ENCODE peak calls at places on chromosome 4, in five cellular contexts. One of them, this sample, is unnamed. For H3K4me1, the result is how much of the 10 kb centered on the place peaks cover.

GRCh38 chr4:140071806-140072205 is 82.2 kb downstream of the MAML3 start:
- DNase-seq in fibroblast of lung: peak
- DNase-seq in neural progenitor cell: no peak
- DNase-seq in IMR-90: peak
- DNase-seq in right lobe of liver: no peak
- DNase-seq in this sample: no peak

GRCh38 chr4:96149911-96150310 is 310.0 kb downstream of the PDHA2 start:
- DNase-seq in fibroblast of lung: no peak
- DNase-seq in neural progenitor cell: no peak
- DNase-seq in IMR-90: no peak
- DNase-seq in right lobe of liver: no peak
- DNase-seq in this sample: no peak

GRCh38 chr4:185504098-185505047 is 30.9 kb downstream of the PDLIM3 start:
- DNase-seq in fibroblast of lung: no peak
- DNase-seq in neural progenitor cell: no peak
- DNase-seq in IMR-90: peak
- DNase-seq in right lobe of liver: peak
- DNase-seq in this sample: peak

GRCh38 chr4:87974856-87975462 is 555 bp upstream of the SPP1 start:
- DNase-seq in fibroblast of lung: peak
- DNase-seq in neural progenitor cell: no peak
- DNase-seq in IMR-90: peak
- DNase-seq in right lobe of liver: peak
- DNase-seq in this sample: no peak

GRCh38 chr4:6191448-6192130 is 8.8 kb downstream of the JAKMIP1 start:
- DNase-seq in fibroblast of lung: no peak
- DNase-seq in neural progenitor cell: peak
- DNase-seq in IMR-90: no peak
- DNase-seq in right lobe of liver: no peak
- DNase-seq in this sample: no peak

GRCh38 chr4:97720869-97721432 is 422.3 kb downstream of the STPG2 start:
- DNase-seq in fibroblast of lung: peak
- DNase-seq in neural progenitor cell: peak
- DNase-seq in IMR-90: no peak
- DNase-seq in right lobe of liver: no peak
- DNase-seq in this sample: no peak

GRCh38 chr4:113328514-113328913 is 279.1 kb downstream of the ANK2 start:
- DNase-seq in fibroblast of lung: no peak
- DNase-seq in neural progenitor cell: peak
- DNase-seq in IMR-90: no peak
- DNase-seq in right lobe of liver: no peak
- DNase-seq in this sample: no peak

GRCh38 chr4:102687982-102688433 is 72.8 kb downstream of the MANBA start:
- DNase-seq in fibroblast of lung: no peak
- DNase-seq in neural progenitor cell: no peak
- DNase-seq in IMR-90: peak
- DNase-seq in right lobe of liver: no peak
- DNase-seq in this sample: no peak

GRCh38 chr4:45147866-45148265 is 421.5 kb upstream of the GNPDA2 start:
- DNase-seq in fibroblast of lung: peak
- DNase-seq in neural progenitor cell: no peak
- DNase-seq in IMR-90: no peak
- DNase-seq in right lobe of liver: no peak
- DNase-seq in this sample: no peak

GRCh38 chr4:26619784-26620183 is 35.9 kb downstream of the TBC1D19 start:
- DNase-seq in fibroblast of lung: peak
- DNase-seq in neural progenitor cell: no peak
- DNase-seq in IMR-90: peak
- DNase-seq in right lobe of liver: no peak
- DNase-seq in this sample: no peak

GRCh38 chr4:67687639-67688038 is 13.3 kb downstream of the UBA6 start:
- DNase-seq in fibroblast of lung: peak
- DNase-seq in neural progenitor cell: no peak
- DNase-seq in IMR-90: peak
- DNase-seq in right lobe of liver: no peak
- DNase-seq in this sample: no peak

GRCh38 chr4:128191115-128191897 is 96.3 kb downstream of the PGRMC2 start:
- DNase-seq in fibroblast of lung: peak
- DNase-seq in neural progenitor cell: peak
- DNase-seq in IMR-90: peak
- DNase-seq in right lobe of liver: peak
- DNase-seq in this sample: no peak

GRCh38 chr4:31088600-31089230 is 368.5 kb downstream of the PCDH7 start:
- DNase-seq in fibroblast of lung: peak
- DNase-seq in neural progenitor cell: no peak
- DNase-seq in IMR-90: peak
- DNase-seq in right lobe of liver: no peak
- DNase-seq in this sample: no peak

GRCh38 chr4:129189630-129190029 is 93.7 kb downstream of the C4orf33 start:
- DNase-seq in fibroblast of lung: no peak
- DNase-seq in neural progenitor cell: no peak
- DNase-seq in IMR-90: no peak
- DNase-seq in right lobe of liver: no peak
- DNase-seq in this sample: no peak

GRCh38 chr4:155846929-155847328 is 19.1 kb downstream of the ASIC5 start:
- DNase-seq in fibroblast of lung: no peak
- DNase-seq in neural progenitor cell: no peak
- DNase-seq in IMR-90: no peak
- DNase-seq in right lobe of liver: no peak
- DNase-seq in this sample: no peak

GRCh38 chr4:38889143-38889542 is 21.5 kb downstream of the FAM114A1 start:
- DNase-seq in fibroblast of lung: peak
- DNase-seq in neural progenitor cell: no peak
- DNase-seq in IMR-90: peak
- DNase-seq in right lobe of liver: no peak
- DNase-seq in this sample: no peak

GRCh38 chr4:118281611-118282442 is 71.0 kb downstream of the PRSS12 start:
- DNase-seq in fibroblast of lung: peak
- DNase-seq in neural progenitor cell: peak
- DNase-seq in IMR-90: peak
- DNase-seq in right lobe of liver: no peak
- DNase-seq in this sample: no peak

GRCh38 chr4:140755811-140756291 is 334 bp downstream of the TBC1D9 start:
- DNase-seq in fibroblast of lung: peak
- DNase-seq in neural progenitor cell: peak
- DNase-seq in IMR-90: peak
- DNase-seq in right lobe of liver: peak
- DNase-seq in this sample: peak

GRCh38 chr4:139728840-139729239 is 63.2 kb downstream of the MGST2 start:
- DNase-seq in fibroblast of lung: no peak
- DNase-seq in neural progenitor cell: no peak
- DNase-seq in IMR-90: no peak
- DNase-seq in right lobe of liver: no peak
- DNase-seq in this sample: peak

GRCh38 chr4:123832173-123833026 is 435.8 kb downstream of the SPRY1 start:
- DNase-seq in fibroblast of lung: peak
- DNase-seq in neural progenitor cell: no peak
- DNase-seq in IMR-90: peak
- DNase-seq in right lobe of liver: no peak
- DNase-seq in this sample: no peak

GRCh38 chr4:163256680-163257343 is 75.6 kb downstream of the NPY1R start:
- DNase-seq in fibroblast of lung: no peak
- DNase-seq in neural progenitor cell: no peak
- DNase-seq in IMR-90: no peak
- DNase-seq in right lobe of liver: no peak
- DNase-seq in this sample: peak

GRCh38 chr4:152509595-152510209 is 26.2 kb downstream of the FBXW7 start:
- DNase-seq in fibroblast of lung: no peak
- DNase-seq in neural progenitor cell: no peak
- DNase-seq in IMR-90: no peak
- DNase-seq in right lobe of liver: no peak
- DNase-seq in this sample: no peak

GRCh38 chr4:41454393-41454792 is 83.6 kb upstream of the LIMCH1 start:
- DNase-seq in fibroblast of lung: no peak
- DNase-seq in neural progenitor cell: peak
- DNase-seq in IMR-90: no peak
- DNase-seq in right lobe of liver: no peak
- DNase-seq in this sample: no peak

GRCh38 chr4:15934259-15934658 is 4.3 kb downstream of the FGFBP1 start:
- DNase-seq in fibroblast of lung: no peak
- DNase-seq in neural progenitor cell: no peak
- DNase-seq in IMR-90: no peak
- DNase-seq in right lobe of liver: no peak
- DNase-seq in this sample: no peak

GRCh38 chr4:15327311-15328298 is 100.2 kb upstream of the C1QTNF7 start:
- DNase-seq in fibroblast of lung: peak
- DNase-seq in neural progenitor cell: no peak
- DNase-seq in IMR-90: peak
- DNase-seq in right lobe of liver: no peak
- DNase-seq in this sample: no peak

GRCh38 chr4:85617202-85617601 is 142.3 kb downstream of the ARHGAP24 start:
- DNase-seq in fibroblast of lung: no peak
- DNase-seq in neural progenitor cell: no peak
- DNase-seq in IMR-90: no peak
- DNase-seq in right lobe of liver: no peak
- DNase-seq in this sample: no peak

GRCh38 chr4:7649741-7650531 is 215.2 kb upstream of the PSAPL1 start:
- DNase-seq in fibroblast of lung: peak
- DNase-seq in neural progenitor cell: no peak
- DNase-seq in IMR-90: peak
- DNase-seq in right lobe of liver: peak
- DNase-seq in this sample: peak

DNA sequence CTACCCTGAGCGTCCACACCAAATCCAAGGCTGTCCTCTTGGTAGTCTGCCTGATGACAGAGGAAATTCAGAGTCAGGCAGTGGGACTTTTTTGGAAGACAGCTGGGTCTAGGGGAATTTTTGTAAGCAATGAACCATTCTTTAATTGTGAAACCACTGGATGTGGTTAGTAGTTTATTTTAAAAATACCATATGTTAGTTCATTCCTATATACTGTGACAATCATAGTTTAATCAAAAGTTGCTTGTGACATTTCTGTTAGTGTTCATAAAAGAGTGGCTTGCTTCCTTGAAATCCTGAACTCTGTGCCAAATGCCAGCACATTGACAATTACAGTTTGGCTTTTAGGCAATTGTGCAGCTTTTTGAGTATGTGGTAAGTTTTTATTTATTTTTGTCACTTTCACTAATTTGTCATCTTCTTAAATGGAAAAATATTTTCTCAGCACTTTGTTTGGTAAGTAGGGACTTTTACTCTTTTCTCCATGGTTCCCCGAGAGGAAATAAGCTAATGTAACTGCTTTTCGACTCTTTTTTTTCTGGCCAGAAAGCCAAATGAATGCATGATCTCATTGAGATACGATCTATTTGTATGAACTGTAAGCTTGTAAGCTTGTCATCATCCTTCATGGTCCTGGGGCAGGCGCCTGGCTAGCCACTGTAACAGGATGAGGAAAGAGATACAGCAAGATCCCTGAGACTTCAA is 72.6 kb upstream of the SLC4A4 start:
- DNase-seq in fibroblast of lung: peak
- DNase-seq in neural progenitor cell: no peak
- DNase-seq in IMR-90: peak
- DNase-seq in right lobe of liver: no peak
- DNase-seq in this sample: no peak
- H3K4me3 ChIP-seq in fibroblast of lung: no peak
- H3K4me3 ChIP-seq in neural progenitor cell: no peak
- H3K4me3 ChIP-seq in IMR-90: no peak
- H3K4me3 ChIP-seq in right lobe of liver: no peak
- H3K4me3 ChIP-seq in this sample: no peak

GRCh38 chr4:10096201-10096975 is 20.2 kb downstream of the WDR1 start:
- DNase-seq in fibroblast of lung: peak
- DNase-seq in neural progenitor cell: no peak
- DNase-seq in IMR-90: peak
- DNase-seq in right lobe of liver: peak
- DNase-seq in this sample: peak
- H3K4me1 ChIP-seq in fibroblast of lung: half or more
- H3K4me1 ChIP-seq in neural progenitor cell: under half
- H3K4me1 ChIP-seq in IMR-90: half or more
- H3K4me1 ChIP-seq in right lobe of liver: under half
- H3K4me1 ChIP-seq in this sample: under half

GRCh38 chr4:56656346-56656643 is 24.8 kb downstream of the HOPX start:
- DNase-seq in fibroblast of lung: no peak
- DNase-seq in neural progenitor cell: peak
- DNase-seq in IMR-90: no peak
- DNase-seq in right lobe of liver: peak
- DNase-seq in this sample: peak
- H3K4me3 ChIP-seq in fibroblast of lung: peak
- H3K4me3 ChIP-seq in neural progenitor cell: peak
- H3K4me3 ChIP-seq in IMR-90: peak
- H3K4me3 ChIP-seq in right lobe of liver: peak
- H3K4me3 ChIP-seq in this sample: no peak

GRCh38 chr4:110851989-110852388 is 229.1 kb upstream of the PITX2 start:
- DNase-seq in fibroblast of lung: no peak
- DNase-seq in neural progenitor cell: no peak
- DNase-seq in IMR-90: no peak
- DNase-seq in right lobe of liver: no peak
- DNase-seq in this sample: no peak
- H3K4me1 ChIP-seq in fibroblast of lung: under half
- H3K4me1 ChIP-seq in neural progenitor cell: under half
- H3K4me1 ChIP-seq in IMR-90: under half
- H3K4me1 ChIP-seq in right lobe of liver: under half
- H3K4me1 ChIP-seq in this sample: under half

GRCh38 chr4:110595583-110595982 is 27.3 kb downstream of the PITX2 start:
- DNase-seq in fibroblast of lung: no peak
- DNase-seq in neural progenitor cell: no peak
- DNase-seq in IMR-90: no peak
- DNase-seq in right lobe of liver: no peak
- DNase-seq in this sample: no peak
- H3K4me3 ChIP-seq in fibroblast of lung: no peak
- H3K4me3 ChIP-seq in neural progenitor cell: no peak
- H3K4me3 ChIP-seq in IMR-90: no peak
- H3K4me3 ChIP-seq in right lobe of liver: no peak
- H3K4me3 ChIP-seq in this sample: no peak

GRCh38 chr4:181261279-181261678 is 981.9 kb upstream of the TENM3 start:
- DNase-seq in fibroblast of lung: peak
- DNase-seq in neural progenitor cell: peak
- DNase-seq in IMR-90: peak
- DNase-seq in right lobe of liver: no peak
- DNase-seq in this sample: no peak
- H3K4me1 ChIP-seq in fibroblast of lung: under half
- H3K4me1 ChIP-seq in neural progenitor cell: half or more
- H3K4me1 ChIP-seq in IMR-90: under half
- H3K4me1 ChIP-seq in right lobe of liver: under half
- H3K4me1 ChIP-seq in this sample: under half